ENCODE peak calls at places on chromosomes 16 and 17, in six cellular contexts. N is T-helper 22 cell; B is SK-N-MC; L is stimulated activated CD4-positive, alpha-beta T cell treated with anti-CD3 and anti-CD28 coated beads, Interleukin-2, amount 100 ng/mL, for 24 hours; G is pancreas; Z is NCI-H1105 treated with DMSO at 0.1 percent for 48 hours. A is an unnamed sample.

GRCh38 chr16:83925095-83925905 is 26.4 kb downstream of the MLYCD start:
- DNase-seq in N (no peak), B (no peak), L (no peak), G (no peak), Z (no peak), A (no peak)

GRCh38 chr17:49435630-49436029 is 20.9 kb upstream of the PHB1 start:
- DNase-seq in N (no peak), B (no peak), L (no peak), G (no peak), Z (no peak), A (no peak)

GRCh38 chr17:2867441-2868424 is 71.5 kb downstream of the RAP1GAP2 start:
- DNase-seq in N (no peak), B (no peak), L (no peak), G (peak), Z (no peak), A (no peak)

GRCh38 chr16:75304521-75305363 is 53.3 kb upstream of the BCAR1 start:
- DNase-seq in N (no peak), B (no peak), L (no peak), G (peak), Z (no peak), A (no peak)

GRCh38 chr17:50591338-50591737 is 30.8 kb downstream of the CACNA1G start:
- DNase-seq in N (no peak), B (no peak), L (no peak), G (no peak), Z (no peak), A (no peak)

GRCh38 chr16:57985204-57986121 is 14.5 kb upstream of the CNGB1 start:
- DNase-seq in N (no peak), B (no peak), L (no peak), G (no peak), Z (no peak), A (no peak)

GRCh38 chr17:77741109-77741508 is 217.4 kb upstream of the TNRC6C start:
- DNase-seq in N (peak), B (no peak), L (peak), G (no peak), Z (no peak), A (no peak)

GRCh38 chr17:37671028-37671812 is 28.0 kb upstream of the DDX52 start:
- DNase-seq in N (no peak), B (no peak), L (no peak), G (no peak), Z (no peak), A (no peak)

GRCh38 chr16:66549284-66550131 is at the start of gene TK2:
- DNase-seq in N (peak), B (no peak), L (peak), G (peak), Z (peak), A (peak)

GRCh38 chr16:20675488-20676267 is 21.8 kb downstream of the ACSM1 start:
- DNase-seq in N (no peak), B (no peak), L (peak), G (peak), Z (peak), A (peak)

GRCh38 chr16:86662195-86662594 is 83.8 kb downstream of the FOXL1 start:
- DNase-seq in N (no peak), B (no peak), L (no peak), G (no peak), Z (no peak), A (no peak)

GRCh38 chr16:63530208-63530607 is 1494.0 kb upstream of the CDH8 start:
- DNase-seq in N (no peak), B (no peak), L (no peak), G (no peak), Z (no peak), A (no peak)

GRCh38 chr16:58426095-58426494 is 33.8 kb downstream of the GINS3 start:
- DNase-seq in N (no peak), B (no peak), L (no peak), G (no peak), Z (no peak), A (no peak)

GRCh38 chr16:72590179-72590937 is 418.4 kb upstream of the PMFBP1 start:
- DNase-seq in N (no peak), B (no peak), L (no peak), G (no peak), Z (peak), A (no peak)

GRCh38 chr17:43986225-43986981 is 18.0 kb upstream of the NAGS start:
- DNase-seq in N (no peak), B (no peak), L (no peak), G (no peak), Z (no peak), A (no peak)

GRCh38 chr17:76014100-76014924 is 12.8 kb downstream of the EVPL start:
- DNase-seq in N (peak), B (no peak), L (peak), G (peak), Z (peak), A (peak)

GRCh38 chr17:20930065-20930760 is 112.6 kb downstream of the USP22 start:
- DNase-seq in N (no peak), B (no peak), L (no peak), G (no peak), Z (no peak), A (no peak)

GRCh38 chr16:66408181-66409048 is 18.7 kb upstream of the BEAN1 start:
- DNase-seq in N (no peak), B (peak), L (peak), G (no peak), Z (no peak), A (no peak)

GRCh38 chr16:27242868-27243590 is 25.5 kb downstream of the NSMCE1 start:
- DNase-seq in N (no peak), B (no peak), L (no peak), G (no peak), Z (no peak), A (no peak)

GRCh38 chr17:39553326-39553945 is 54.3 kb downstream of the NEUROD2 start:
- DNase-seq in N (no peak), B (no peak), L (no peak), G (no peak), Z (no peak), A (no peak)

GRCh38 chr17:82056729-82057621 is 5.3 kb downstream of the GPS1 start:
- DNase-seq in N (no peak), B (no peak), L (no peak), G (peak), Z (no peak), A (no peak)

GRCh38 chr17:78474631-78475146 is 96.2 kb downstream of the PGS1 start:
- DNase-seq in N (no peak), B (no peak), L (no peak), G (no peak), Z (no peak), A (no peak)

GRCh38 chr17:76519667-76520066 is 17.8 kb downstream of the CYGB start:
- DNase-seq in N (no peak), B (no peak), L (no peak), G (no peak), Z (no peak), A (no peak)

GRCh38 chr17:35795007-35795870 is at the start of gene MMP28:
- DNase-seq in N (no peak), B (no peak), L (peak), G (peak), Z (peak), A (no peak)

GRCh38 chr16:66948034-66948821 is 12.8 kb upstream of the CES3 start:
- DNase-seq in N (no peak), B (no peak), L (no peak), G (no peak), Z (no peak), A (no peak)

GRCh38 chr17:62895650-62896301 is 70.3 kb upstream of the TANC2 start:
- DNase-seq in N (no peak), B (no peak), L (no peak), G (no peak), Z (no peak), A (no peak)

GRCh38 chr16:629289-630023 is 1.3 kb upstream of the WFIKKN1 start:
- DNase-seq in N (no peak), B (no peak), L (no peak), G (no peak), Z (no peak), A (no peak)